ENCODE peak calls at places on chromosomes 12 and 14, in nine cellular contexts. K, R, H, M, Z, I, E, D and W are unnamed samples.

GRCh38 chr12:30181334-30181733 is 397.6 kb upstream of the TMTC1 start:
- DNase-seq in K (no peak), R (no peak), H (no peak), M (no peak), Z (no peak), I (no peak), E (no peak), D (no peak), W (no peak)

GRCh38 chr14:70422538-70422937 is 5.6 kb upstream of the SYNJ2BP start:
- DNase-seq in K (no peak), R (no peak), H (no peak), M (no peak), Z (no peak), I (no peak), E (no peak), D (no peak), W (no peak)

GRCh38 chr12:50249464-50250229 is 33.7 kb downstream of the LIMA1 start:
- DNase-seq in K (peak), R (peak), H (no peak), M (peak), Z (no peak), I (no peak), E (no peak), D (no peak), W (peak)

GRCh38 chr12:98345308-98345876 is 170.0 kb upstream of the TMPO start:
- DNase-seq in K (no peak), R (no peak), H (no peak), M (no peak), Z (no peak), I (no peak), E (no peak), D (no peak), W (no peak)

GRCh38 chr12:125188912-125189881 is 124.0 kb downstream of the AACS start:
- DNase-seq in K (no peak), R (no peak), H (no peak), M (no peak), Z (no peak), I (no peak), E (no peak), D (no peak), W (no peak)

GRCh38 chr14:100688598-100689499 is 37.8 kb upstream of the DLK1 start:
- DNase-seq in K (peak), R (peak), H (no peak), M (no peak), Z (no peak), I (no peak), E (no peak), D (no peak), W (no peak)

GRCh38 chr12:1429980-1430379 is 164.4 kb downstream of the FBXL14 start:
- DNase-seq in K (peak), R (no peak), H (no peak), M (no peak), Z (no peak), I (no peak), E (no peak), D (no peak), W (no peak)

GRCh38 chr14:70646705-70647104 is 5.0 kb downstream of the TTC9 start:
- DNase-seq in K (no peak), R (no peak), H (no peak), M (peak), Z (no peak), I (no peak), E (no peak), D (no peak), W (no peak)

GRCh38 chr12:93167331-93167730 is 210.4 kb upstream of the NUDT4 start:
- DNase-seq in K (no peak), R (no peak), H (no peak), M (no peak), Z (no peak), I (no peak), E (no peak), D (no peak), W (no peak)

DNA sequence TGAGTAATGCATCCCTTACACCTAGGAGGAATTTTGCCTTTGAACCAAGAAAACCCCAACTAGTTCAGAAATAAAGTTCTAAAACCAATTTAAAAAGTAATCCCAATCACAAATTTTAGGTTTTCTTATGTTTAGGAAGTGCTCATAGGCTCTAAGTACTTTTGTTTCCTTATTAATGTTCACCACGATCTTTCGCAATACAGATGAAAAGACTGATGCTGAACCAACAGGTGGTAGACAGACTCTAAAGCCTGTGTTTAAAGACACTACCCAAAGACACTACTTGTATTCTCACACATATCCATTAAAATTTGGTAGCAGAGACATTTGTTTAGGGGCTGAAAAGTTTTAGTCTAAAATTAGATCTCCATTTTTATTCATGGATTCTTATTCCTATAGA is 10.6 kb upstream of the PHLDA1 start:
- DNase-seq in K (no peak), R (no peak), H (no peak), M (no peak), Z (no peak), I (no peak), E (no peak), D (no peak), W (no peak)
- TF ChIP-seq CTCF in K (no peak), R (no peak), H (no peak), M (no peak), Z (no peak), I (no peak), E (no peak), D (no peak), W (no peak)

DNA sequence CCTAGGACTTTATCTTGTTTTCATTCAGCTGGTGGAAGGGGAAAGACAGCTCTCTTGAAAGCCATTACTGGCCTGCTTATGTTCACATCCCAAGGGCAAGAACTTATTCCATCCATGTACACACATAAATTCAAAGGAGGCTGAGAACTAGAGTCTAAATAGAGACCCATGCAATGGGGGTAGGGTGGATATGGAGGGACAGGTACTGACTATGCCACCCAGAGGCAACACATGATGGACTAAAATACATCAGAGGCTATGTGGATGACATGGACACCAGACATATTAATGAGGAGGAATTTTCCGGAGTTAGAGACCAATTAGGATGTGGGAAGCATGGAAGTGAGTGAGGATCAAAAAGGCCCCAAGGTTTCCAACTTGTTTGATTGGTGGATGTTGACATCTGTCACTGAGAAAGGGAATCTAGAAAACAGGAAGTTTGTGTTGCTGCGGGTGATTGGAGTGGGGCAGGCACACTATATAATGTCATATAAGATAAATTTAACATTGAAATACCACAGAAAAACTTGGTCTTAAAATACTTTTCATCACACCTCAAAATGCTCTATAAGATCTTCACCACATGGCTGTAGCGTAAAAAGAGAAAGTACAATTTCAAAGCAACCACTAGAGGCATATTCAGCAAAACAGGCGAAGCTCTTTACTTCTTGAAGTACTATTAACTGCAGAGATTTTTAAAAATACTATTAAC is 130.4 kb downstream of the GRIP1 start:
- DNase-seq in K (no peak), R (no peak), H (no peak), M (peak), Z (no peak), I (no peak), E (no peak), D (no peak), W (peak)
- TF ChIP-seq CTCF in K (peak), R (peak), H (peak), M (peak), Z (no peak), I (no peak), E (peak), D (peak), W (peak)

GRCh38 chr12:74108729-74109128 is 428.9 kb upstream of the ATXN7L3B start:
- DNase-seq in K (no peak), R (no peak), H (no peak), M (no peak), Z (no peak), I (no peak), E (no peak), D (no peak), W (no peak)

DNA sequence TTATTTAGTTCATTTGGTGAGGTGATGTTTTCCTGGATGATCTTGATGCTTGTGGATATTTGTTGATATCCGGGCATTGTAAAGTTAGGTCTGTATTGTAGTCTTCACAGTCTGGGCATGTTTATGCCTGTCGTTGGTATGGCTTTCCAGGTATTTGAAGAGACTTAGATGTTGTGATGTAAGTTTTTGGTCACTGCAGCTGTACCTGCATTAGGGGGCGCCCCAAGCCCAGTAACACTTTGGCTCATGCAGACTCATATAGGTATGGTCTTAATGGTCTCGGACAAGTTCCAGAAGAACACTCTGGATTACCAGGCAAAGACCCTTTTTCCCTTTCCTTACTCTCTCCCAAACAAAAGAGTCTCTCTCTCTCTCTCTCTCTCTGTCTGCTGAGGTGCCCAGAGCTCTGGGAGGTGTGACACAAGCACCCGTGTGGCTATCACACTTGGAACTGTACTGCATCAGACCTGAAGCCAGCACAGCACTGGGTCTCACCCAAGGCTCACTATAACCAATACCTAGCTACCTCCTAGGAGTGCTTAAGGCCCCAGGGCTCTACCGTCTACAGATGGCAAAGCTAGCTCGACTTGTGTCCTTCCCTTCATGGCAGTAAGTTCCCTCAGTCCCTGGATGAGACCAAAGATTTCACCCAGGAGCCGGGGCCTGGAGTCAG is 425.8 kb upstream of the ATXN7L3B start:
- DNase-seq in K (peak), R (no peak), H (peak), M (peak), Z (no peak), I (no peak), E (peak), D (no peak), W (no peak)
- TF ChIP-seq CTCF in K (peak), R (peak), H (peak), M (peak), Z (peak), I (peak), E (peak), D (peak), W (no peak)

DNA sequence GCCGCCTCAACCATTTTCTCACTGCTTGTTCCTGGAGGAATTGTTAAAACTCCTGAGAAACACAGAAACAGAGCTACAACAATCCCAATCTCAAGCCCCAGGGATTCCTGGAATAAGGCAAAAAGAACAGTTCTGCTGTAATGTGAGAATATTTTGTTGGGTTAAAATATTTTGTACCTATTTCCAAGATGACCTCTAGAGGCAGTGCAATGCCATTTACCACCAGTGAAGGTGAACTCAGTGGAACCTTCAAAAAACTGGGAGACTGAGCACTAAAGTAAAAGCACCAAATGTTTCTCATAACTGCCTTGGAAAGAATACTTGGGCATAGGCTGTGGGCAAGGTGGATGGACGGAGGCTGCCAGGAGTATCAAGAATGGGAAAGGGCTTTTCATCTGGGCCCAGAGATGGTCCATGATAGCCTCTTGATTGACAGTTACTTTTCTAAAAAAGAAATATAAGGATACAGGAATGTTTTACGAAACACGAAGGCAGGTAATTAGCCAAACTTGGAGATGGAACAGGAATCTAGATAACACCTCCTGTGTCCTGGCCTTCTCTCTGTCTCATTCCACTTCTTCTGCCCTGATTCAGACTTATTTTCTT is 334.0 kb upstream of the FLRT2 start:
- DNase-seq in K (no peak), R (no peak), H (no peak), M (peak), Z (no peak), I (no peak), E (no peak), D (no peak), W (no peak)
- TF ChIP-seq CTCF in K (peak), R (peak), H (peak), M (peak), Z (peak), I (peak), E (peak), D (peak), W (no peak)